ENCODE peak calls at places on chromosomes 4 and X, in seven cellular contexts. R is OCI-LY7; A is SJCRH30; H is fibroblast of lung; K is KBM-7; S is right lobe of liver; G is activated CD4-positive, alpha-beta T cell treated with anti-CD3 and anti-CD28 coated beads, Interleukin-2, amount 10 ng/mL, durations not matched to agents 7 days and 5 days. U is an unnamed sample.

GRCh38 chr4:159937595-159937994 is 834.7 kb downstream of the RAPGEF2 start:
- DNase-seq in H (peak), S (no peak), A (no peak), R (no peak), G (no peak), K (no peak), U (no peak)

GRCh38 chr4:147157860-147158701 is 212.4 kb upstream of the TTC29 start:
- DNase-seq in A (peak), H (peak), K (no peak), G (no peak), S (peak), R (no peak), U (peak)

GRCh38 chr4:147590249-147590920 is 26.8 kb upstream of the TMEM184C start:
- DNase-seq in R (peak), G (peak), H (peak), K (peak), S (no peak), A (peak), U (peak)

GRCh38 chr4:139603576-139604387 is 47.8 kb upstream of the SETD7 start:
- DNase-seq in S (no peak), K (peak), H (peak), G (peak), R (peak), A (peak), U (peak)

GRCh38 chr4:48752726-48753125 is 27.4 kb downstream of the FRYL start:
- DNase-seq in K (peak), S (no peak), A (no peak), G (no peak), R (no peak), H (peak), U (no peak)

GRCh38 chrX:118655561-118656246 is 71.7 kb upstream of the IL13RA1 start:
- DNase-seq in H (peak), A (peak), R (no peak), K (no peak), S (no peak), G (no peak), U (no peak)

GRCh38 chr4:118994030-118994429 is 105.4 kb downstream of the SYNPO2 start:
- DNase-seq in S (no peak), K (no peak), A (peak), R (no peak), H (peak), G (no peak), U (no peak)

GRCh38 chr4:138943893-138944292 is 71.7 kb upstream of the NOCT start:
- DNase-seq in K (no peak), G (no peak), R (no peak), H (no peak), A (no peak), S (no peak), U (no peak)

GRCh38 chr4:177952723-177953122 is 510.5 kb upstream of the AGA start:
- DNase-seq in H (no peak), S (no peak), G (no peak), K (no peak), R (no peak), A (no peak), U (no peak)

GRCh38 chr4:23441670-23442069 is 448.2 kb downstream of the PPARGC1A start:
- DNase-seq in H (peak), R (no peak), A (no peak), G (no peak), S (no peak), K (no peak), U (no peak)

GRCh38 chrX:11678174-11678573 is 12.5 kb upstream of the ARHGAP6 start:
- DNase-seq in G (no peak), S (no peak), R (no peak), H (no peak), A (peak), K (no peak), U (no peak)

GRCh38 chr4:62302710-62303109 is 1102.6 kb downstream of the ADGRL3 start:
- DNase-seq in S (no peak), R (no peak), G (no peak), K (no peak), A (no peak), H (no peak), U (no peak)

GRCh38 chr4:1767058-1767769 is 25.9 kb upstream of the FGFR3 start:
- DNase-seq in S (no peak), A (no peak), H (no peak), K (no peak), G (no peak), R (peak), U (peak)

GRCh38 chr4:29540439-29541102 is 1179.6 kb upstream of the PCDH7 start:
- DNase-seq in K (no peak), S (no peak), H (no peak), A (no peak), R (no peak), G (no peak), U (no peak)

GRCh38 chr4:41573458-41574129 is 35.6 kb downstream of the LIMCH1 start:
- DNase-seq in R (no peak), K (no peak), G (no peak), H (peak), S (no peak), A (no peak), U (no peak)

GRCh38 chr4:53702334-53703266 is 111.3 kb upstream of the LNX1 start:
- DNase-seq in K (peak), A (peak), G (peak), H (peak), R (peak), S (peak), U (peak)

GRCh38 chr4:56674984-56675383 is 6.1 kb downstream of the HOPX start:
- DNase-seq in H (peak), R (no peak), A (no peak), K (no peak), G (no peak), S (no peak), U (no peak)

U was measured in HuH-7.